ENCODE peak calls at places on chromosomes 4 and X, in seven cellular contexts. H is GF-D8, K is iris pigment epithelial cell, I is EL, C is left cardiac atrium, V is fibroblast of villous mesenchyme, Y is cardiac muscle cell. A is an unnamed sample.

GRCh38 chr4:55321707-55322264 is 24.3 kb upstream of the SRD5A3 start:
- DNase-seq in H (peak; percentile 48), K (peak; percentile 75), I (peak; percentile 76), C (peak; percentile 83), V (peak; percentile 85), Y (peak; percentile 91), A (peak; percentile 91)

GRCh38 chr4:22129454-22130075 is 181.0 kb upstream of the KCNIP4 start:
- DNase-seq in H (no peak), K (peak; percentile 18), I (peak; percentile 48), C (no peak), V (peak; percentile 10), Y (peak; percentile 63), A (peak; percentile 66)

GRCh38 chr4:93467484-93468155 is 360.9 kb upstream of the ATOH1 start:
- DNase-seq in H (no peak), K (no peak), I (no peak), C (no peak), V (no peak), Y (peak; percentile 33), A (no peak)

GRCh38 chrX:54930291-54931049 is 9.8 kb downstream of the TRO start:
- DNase-seq in H (no peak), K (no peak), I (no peak), C (no peak), V (no peak), Y (no peak), A (no peak)

GRCh38 chr4:8353158-8353495 is 83.6 kb downstream of the HTRA3 start:
- DNase-seq in H (no peak), K (no peak), I (no peak), C (no peak), V (no peak), Y (no peak), A (no peak)

GRCh38 chr4:15459706-15460105 is 10.0 kb upstream of the CC2D2A start:
- DNase-seq in H (no peak), K (no peak), I (no peak), C (no peak), V (no peak), Y (no peak), A (no peak)

GRCh38 chr4:121706595-121707021 is 9.8 kb upstream of the ANXA5 start:
- DNase-seq in H (no peak), K (peak; percentile 88), I (peak; percentile 69), C (no peak), V (peak; percentile 69), Y (no peak), A (no peak)

GRCh38 chrX:96386981-96387380 is 297.7 kb upstream of the DIAPH2 start:
- DNase-seq in H (no peak), K (no peak), I (no peak), C (no peak), V (no peak), Y (no peak), A (no peak)

GRCh38 chr4:6892190-6892908 is 17.3 kb upstream of the TBC1D14 start:
- DNase-seq in H (peak; percentile 91), K (peak; percentile 74), I (peak; percentile 51), C (peak; percentile 50), V (peak; percentile 69), Y (peak; percentile 60), A (no peak)

GRCh38 chrX:132336172-132336571 is 116.9 kb upstream of the RAP2C start:
- DNase-seq in H (no peak), K (no peak), I (no peak), C (no peak), V (no peak), Y (no peak), A (no peak)

GRCh38 chr4:55547461-55547770 is 707 bp upstream of the CLOCK start:
- DNase-seq in H (no peak), K (peak; percentile 34), I (no peak), C (no peak), V (peak; percentile 68), Y (peak; percentile 64), A (no peak)

GRCh38 chrX:63421411-63421810 is 70.3 kb upstream of the SPIN4 start:
- DNase-seq in H (no peak), K (no peak), I (no peak), C (no peak), V (no peak), Y (no peak), A (no peak)

GRCh38 chr4:153464068-153464467 is 2.1 kb upstream of the TMEM131L start:
- DNase-seq in H (no peak), K (peak; percentile 71), I (no peak), C (no peak), V (no peak), Y (no peak), A (no peak)

GRCh38 chr4:6452897-6453687 is 19.3 kb downstream of the PPP2R2C start:
- DNase-seq in H (no peak), K (no peak), I (no peak), C (no peak), V (no peak), Y (no peak), A (no peak)

GRCh38 chr4:41339812-41340809 is 83.4 kb downstream of the UCHL1 start:
- DNase-seq in H (no peak), K (peak; percentile 77), I (peak; percentile 84), C (no peak), V (peak; percentile 38), Y (no peak), A (no peak)

GRCh38 chr4:126800723-126801191 is 832.0 kb upstream of the INTU start:
- DNase-seq in H (no peak), K (no peak), I (no peak), C (no peak), V (no peak), Y (no peak), A (no peak)

GRCh38 chrX:136689441-136689840 is 41.5 kb downstream of the CD40LG start:
- DNase-seq in H (no peak), K (peak; percentile 72), I (peak; percentile 4), C (no peak), V (peak; percentile 82), Y (peak; percentile 28), A (no peak)

GRCh38 chrX:16743604-16744325 is 24.4 kb downstream of the SYAP1 start:
- DNase-seq in H (no peak), K (peak; percentile 86), I (peak; percentile 66), C (no peak), V (peak; percentile 14), Y (no peak), A (peak; percentile 27)

GRCh38 chrX:133323450-133323849 is 91.8 kb downstream of the GPC4 start:
- DNase-seq in H (no peak), K (peak; percentile 2), I (no peak), C (no peak), V (no peak), Y (no peak), A (no peak)

GRCh38 chr4:51885371-51885770 is 42.4 kb downstream of the DCUN1D4 start:
- DNase-seq in H (no peak), K (peak; percentile 33), I (peak; percentile 22), C (no peak), V (peak; percentile 46), Y (peak; percentile 50), A (peak; percentile 40)